ENCODE peak calls at places on chromosome 4, in seven cellular contexts. X is GM12892, F is GM12891, K is spleen, N is lower leg skin, T is heart left ventricle, Y is ovary. E is an unnamed sample.
A peak's percentile ranks its signal among the peaks of the same experiment; 100 is the strongest.

GRCh38 chr4:7172508-7172907 is 19.8 kb upstream of the SORCS2 start:
- DNase-seq in X (no peak), F (no peak), K (peak; percentile 36), N (peak; percentile 31), T (no peak), Y (no peak), E (peak; percentile 10)

GRCh38 chr4:37693450-37694190 is 7.4 kb upstream of the RELL1 start:
- DNase-seq in X (no peak), F (no peak), K (no peak), N (no peak), T (no peak), Y (no peak), E (no peak)

GRCh38 chr4:44671636-44672035 is 6.6 kb upstream of the GUF1 start:
- DNase-seq in X (no peak), F (no peak), K (no peak), N (no peak), T (no peak), Y (no peak), E (no peak)

GRCh38 chr4:139875456-139875855 is 209.8 kb downstream of the MGST2 start:
- DNase-seq in X (no peak), F (no peak), K (no peak), N (no peak), T (no peak), Y (no peak), E (no peak)

GRCh38 chr4:129355529-129355928 is 259.6 kb downstream of the C4orf33 start:
- DNase-seq in X (no peak), F (no peak), K (no peak), N (no peak), T (no peak), Y (no peak), E (no peak)

GRCh38 chr4:78569291-78569821 is 17.8 kb downstream of the ANXA3 start:
- DNase-seq in X (no peak), F (no peak), K (no peak), N (no peak), T (no peak), Y (no peak), E (no peak)

GRCh38 chr4:89800527-89801103 is 36.3 kb downstream of the SNCA start:
- DNase-seq in X (no peak), F (no peak), K (no peak), N (no peak), T (no peak), Y (no peak), E (no peak)

GRCh38 chr4:83128235-83128929 is 13.9 kb upstream of the PLAC8 start:
- DNase-seq in X (no peak), F (no peak), K (no peak), N (no peak), T (no peak), Y (no peak), E (no peak)

GRCh38 chr4:97367878-97368277 is 775.4 kb downstream of the STPG2 start:
- DNase-seq in X (no peak), F (no peak), K (no peak), N (no peak), T (no peak), Y (no peak), E (no peak)

GRCh38 chr4:37976513-37976912 is 16.3 kb downstream of the PTTG2 start:
- DNase-seq in X (no peak), F (no peak), K (no peak), N (no peak), T (no peak), Y (no peak), E (no peak)

DNA sequence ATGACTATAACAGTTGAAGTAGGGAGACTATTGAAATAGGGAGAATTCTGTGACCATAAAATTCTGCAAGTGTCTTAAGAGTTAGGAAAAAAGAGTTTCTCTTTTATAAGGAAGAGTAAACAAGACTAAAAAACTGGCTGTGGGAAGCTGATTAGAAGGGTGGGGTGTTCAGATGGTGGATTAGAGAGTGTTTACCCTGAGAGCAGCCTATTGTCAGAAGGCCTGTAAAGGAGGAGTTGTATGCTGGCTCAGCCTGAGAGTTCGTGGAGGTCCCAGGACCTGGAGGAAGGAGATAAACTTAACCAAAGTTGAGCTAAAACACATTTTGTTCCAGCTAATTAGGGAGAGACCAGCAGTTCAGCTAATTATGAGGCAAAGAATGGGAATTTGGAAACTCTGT is 629.7 kb downstream of the PCDH7 start:
- DNase-seq in X (no peak), F (no peak), K (no peak), N (no peak), T (no peak), Y (no peak), E (no peak)
- TF ChIP-seq POLR2A in X (no peak), F (no peak), K (no peak), N (no peak), T (no peak), Y (no peak), E (no peak)

GRCh38 chr4:128060620-128061565 is at the start of gene LARP1B:
- DNase-seq in X (peak; percentile 87), F (peak; percentile 89), K (peak; percentile 99), N (peak; percentile 98), T (peak; percentile 97), Y (peak; percentile 96), E (peak; percentile 96)
- TF ChIP-seq POLR2A in X (peak; percentile 92), F (peak; percentile 82), K (peak; percentile 79), N (no peak), T (peak; percentile 17), Y (peak; percentile 89), E (peak; percentile 82)

GRCh38 chr4:186570193-186570996 is 15.0 kb upstream of the MTNR1A start:
- DNase-seq in X (no peak), F (no peak), K (no peak), N (no peak), T (no peak), Y (no peak), E (no peak)
- TF ChIP-seq POLR2A in X (no peak), F (no peak), K (no peak), N (no peak), T (no peak), Y (no peak), E (no peak)

DNA sequence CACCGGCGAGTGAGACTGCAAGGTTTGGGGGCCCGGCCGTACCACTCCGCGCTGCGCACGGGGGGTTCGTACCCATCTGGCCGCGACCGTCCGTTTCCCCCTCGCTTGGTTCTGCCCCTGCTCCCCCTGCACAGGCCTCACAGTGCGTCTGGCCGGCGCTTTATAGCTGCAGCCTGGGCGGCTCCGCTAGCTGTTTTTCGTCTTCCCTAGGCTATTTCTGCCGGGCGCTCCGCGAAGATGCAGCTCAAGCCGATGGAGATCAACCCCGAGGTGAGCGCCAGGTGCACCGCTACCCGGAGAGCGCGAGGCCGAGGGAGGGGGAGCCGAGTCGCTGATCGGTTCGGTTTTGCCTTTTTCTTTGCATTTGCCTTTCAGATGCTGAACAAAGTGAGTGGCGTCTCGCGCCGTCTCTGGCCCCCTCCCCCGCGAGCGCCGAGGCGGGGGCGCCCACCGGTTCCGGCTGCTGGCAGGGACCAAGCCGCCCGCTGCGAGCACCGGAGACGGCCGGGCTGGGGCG is at the start of gene UCHL1:
- DNase-seq in X (peak; percentile 47), F (peak; percentile 43), K (no peak), N (no peak), T (peak; percentile 30), Y (peak; percentile 76), E (no peak)
- TF ChIP-seq POLR2A in X (peak; percentile 90), F (no peak), K (no peak), N (no peak), T (no peak), Y (peak; percentile 14), E (no peak)